ENCODE peak calls at places on chromosome 10, in seven cellular contexts. S is K562, W is A549, N is H9, I is HCT116, B is IMR-90, Y is neural progenitor cell. C is an unnamed sample.

GRCh38 chr10:59817806-59818205 is 64.6 kb upstream of the MRLN start:
- DNase-seq in Y (no peak), S (no peak), W (no peak), I (no peak), N (no peak), B (no peak), C (no peak)

GRCh38 chr10:69703766-69704191 is 73.7 kb downstream of the FAM241B start:
- DNase-seq in N (no peak), B (peak; percentile 96), I (peak; percentile 33), Y (no peak), W (peak; percentile 17), S (no peak), C (no peak)

GRCh38 chr10:98321203-98321780 is 53.3 kb upstream of the LOXL4 start:
- DNase-seq in W (no peak), I (no peak), B (no peak), Y (peak; percentile 59), S (no peak), N (peak; percentile 77), C (no peak)

GRCh38 chr10:42962120-42962901 is 114.6 kb upstream of the RET start:
- DNase-seq in W (no peak), I (no peak), N (peak; percentile 23), S (no peak), Y (no peak), B (no peak), C (no peak)

GRCh38 chr10:47257396-47258120 is 42.4 kb upstream of the GDF10 start:
- DNase-seq in N (no peak), Y (no peak), I (no peak), S (no peak), W (no peak), B (peak; percentile 65), C (no peak)

GRCh38 chr10:18659784-18660561 is 742 bp downstream of the ARL5B start:
- DNase-seq in Y (peak; percentile 21), I (no peak), W (peak; percentile 51), B (peak; percentile 31), N (peak; percentile 35), S (peak; percentile 17), C (peak; percentile 53)

GRCh38 chr10:124641282-124642075 is 102.7 kb downstream of the FAM53B start:
- DNase-seq in W (no peak), Y (no peak), B (peak; percentile 62), I (no peak), S (peak; percentile 41), N (no peak), C (no peak)

GRCh38 chr10:117002206-117002605 is 2.8 kb downstream of the SHTN1 start:
- DNase-seq in S (no peak), B (no peak), Y (no peak), N (no peak), W (no peak), I (no peak), C (no peak)

GRCh38 chr10:114304017-114304565 is 65.0 kb downstream of the VWA2 start:
- DNase-seq in S (peak; percentile 54), W (peak; percentile 80), I (peak; percentile 85), N (peak; percentile 77), Y (peak; percentile 91), B (peak; percentile 88), C (peak; percentile 91)

GRCh38 chr10:114305521-114305925 is 66.5 kb downstream of the VWA2 start:
- DNase-seq in I (no peak), N (no peak), W (no peak), B (no peak), S (no peak), Y (no peak), C (no peak)

GRCh38 chr10:114303556-114303955 is 64.5 kb downstream of the VWA2 start:
- DNase-seq in W (no peak), N (no peak), Y (no peak), S (no peak), B (no peak), I (no peak), C (no peak)

GRCh38 chr10:114306116-114306973 is 67.3 kb downstream of the VWA2 start:
- DNase-seq in B (peak; percentile 94), W (peak; percentile 78), N (no peak), I (no peak), Y (no peak), S (no peak), C (no peak)

DNA sequence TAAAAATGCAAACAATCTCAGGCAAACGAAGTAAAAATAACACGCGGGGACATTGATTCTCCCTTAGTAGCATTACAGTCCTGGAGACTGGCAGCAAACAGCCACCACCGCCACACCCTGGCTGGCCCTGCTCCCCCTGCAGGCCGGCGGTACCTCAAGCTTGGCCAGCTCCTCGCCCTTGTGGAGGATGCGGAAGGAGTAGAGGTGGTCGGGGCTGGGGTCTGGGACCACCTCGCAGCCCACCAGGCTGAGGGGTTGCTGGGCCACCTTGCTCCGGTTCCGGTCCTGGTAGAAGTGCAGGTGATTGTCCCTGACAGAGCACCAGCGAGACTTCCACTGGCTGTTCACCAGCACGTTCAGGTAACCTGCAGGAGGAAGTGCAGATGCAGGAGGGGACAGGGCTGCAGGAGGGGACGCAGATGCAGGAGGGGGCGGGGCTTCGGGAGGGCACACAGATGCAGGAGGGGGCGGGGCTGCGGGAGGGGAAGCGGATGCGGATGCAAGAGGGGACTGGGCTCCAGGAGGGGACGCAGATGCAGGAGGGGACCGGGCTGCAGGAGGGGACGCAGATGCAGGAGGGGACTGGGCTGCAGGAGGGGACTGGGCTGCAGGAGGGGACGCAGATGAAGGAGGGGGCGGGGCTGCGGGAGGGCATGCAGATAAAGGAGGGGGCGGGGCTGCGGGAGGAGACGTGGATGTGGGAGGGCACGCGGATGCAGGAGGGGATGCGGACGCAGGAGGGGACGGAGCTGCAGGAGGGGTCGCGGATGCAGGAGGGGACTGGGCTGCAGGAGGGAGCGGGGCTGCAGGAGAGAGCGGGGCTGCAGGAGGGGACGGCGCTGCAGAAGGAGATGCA is 65.7 kb downstream of the VWA2 start:
- DNase-seq in B (no peak), N (peak; percentile 92), W (peak; percentile 37), I (no peak), S (no peak), Y (peak; percentile 96), C (peak; percentile 86)
- TF ChIP-seq CTCF in B (peak; percentile 38), N (peak; percentile 64), W (no peak), I (peak; percentile 73), S (no peak), Y (peak; percentile 72), C (peak; percentile 50)

GRCh38 chr10:63229192-63229591 is 96.1 kb downstream of the NRBF2 start:
- DNase-seq in W (no peak), N (no peak), B (no peak), S (no peak), I (no peak), Y (no peak), C (no peak)
- H3K4me2 ChIP-seq in W (no peak overlapping the region), N (no peak overlapping the region), B (no peak overlapping the region), S (no peak overlapping the region), I (no peak overlapping the region), Y (no peak overlapping the region), C (no peak overlapping the region)

DNA sequence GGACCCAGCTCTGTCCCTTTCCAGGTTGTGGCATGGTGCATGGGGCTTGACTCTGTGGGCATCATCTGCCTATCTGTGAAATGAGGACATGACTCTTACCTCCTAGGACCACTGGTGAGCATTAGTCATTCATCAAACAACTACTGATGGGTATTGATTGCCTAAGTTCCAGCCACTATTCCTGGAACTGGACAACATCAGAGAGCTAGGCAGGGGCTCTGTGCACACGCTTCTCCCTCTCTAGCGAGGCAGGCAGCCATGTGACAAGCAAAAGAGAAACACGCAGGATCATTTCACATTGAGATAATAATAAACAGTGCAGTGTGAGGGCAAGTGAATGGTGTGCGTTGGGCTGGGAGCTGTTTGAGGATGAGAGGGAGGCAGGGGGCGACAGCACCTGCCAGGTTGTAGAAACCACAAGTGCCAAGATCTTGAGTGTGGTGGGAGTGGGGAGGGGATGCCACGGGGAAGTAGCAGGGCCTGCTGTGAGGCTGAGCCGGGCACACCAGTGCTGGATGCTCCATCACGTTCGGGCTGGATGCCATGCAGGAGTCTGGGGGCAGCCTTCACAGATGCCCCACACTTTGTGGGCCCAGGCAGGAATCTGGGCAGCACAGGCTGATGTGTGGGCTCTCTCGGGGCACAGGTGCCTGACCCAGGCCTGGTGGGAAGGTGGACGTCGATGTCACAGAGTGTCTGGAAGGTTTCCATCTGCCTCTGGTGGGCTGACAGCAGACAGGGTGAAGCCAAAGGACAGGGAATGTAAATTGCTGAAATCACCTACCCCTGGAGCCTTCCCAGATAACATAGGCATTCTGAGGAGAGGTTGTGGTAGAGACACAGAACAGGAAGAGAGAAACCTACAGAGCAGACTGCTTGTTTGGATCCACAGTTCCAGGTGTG is 405.5 kb downstream of the RPS24 start:
- DNase-seq in I (no peak), S (no peak), N (no peak), Y (no peak), B (no peak), W (no peak), C (no peak)
- TF ChIP-seq CTCF in I (no peak), S (no peak), N (no peak), Y (no peak), B (no peak), W (no peak), C (no peak)

DNA sequence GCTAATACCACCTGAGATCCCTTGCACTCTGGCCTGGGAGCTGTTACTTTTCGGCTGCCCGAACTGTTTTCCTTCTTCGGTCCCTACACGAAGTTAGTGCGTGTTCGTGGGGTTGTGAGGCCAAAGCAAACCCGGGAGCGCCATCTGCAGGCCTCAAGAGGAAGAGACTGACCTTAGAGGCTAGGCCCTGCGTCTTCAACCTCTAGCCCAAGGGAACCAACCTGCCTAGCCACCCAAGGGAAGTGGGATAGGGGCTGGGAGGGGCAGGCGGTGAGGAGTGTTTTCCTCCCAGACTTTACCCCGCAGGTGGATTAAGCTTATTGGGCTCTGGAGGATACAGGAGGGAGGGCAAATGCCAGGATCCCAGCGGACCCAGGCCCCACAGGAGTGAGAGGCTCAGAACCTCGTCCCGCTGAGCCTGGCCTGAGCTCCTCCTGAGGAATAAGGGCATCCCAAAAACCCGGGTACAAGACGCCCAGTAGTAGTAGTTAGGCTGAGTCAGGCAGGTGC is 1.7 kb upstream of the PAX2 start:
- DNase-seq in Y (peak; percentile 81), W (peak; percentile 85), I (peak; percentile 80), S (peak; percentile 64), B (peak; percentile 55), N (peak; percentile 71), C (peak; percentile 70)
- H3K4me2 ChIP-seq in Y (peak overlapping the region; percentile 88), W (peak overlapping the region; percentile 98), I (peak overlapping the region; percentile 55), S (no peak overlapping the region), B (no peak overlapping the region), N (no peak overlapping the region), C (no peak overlapping the region)

DNA sequence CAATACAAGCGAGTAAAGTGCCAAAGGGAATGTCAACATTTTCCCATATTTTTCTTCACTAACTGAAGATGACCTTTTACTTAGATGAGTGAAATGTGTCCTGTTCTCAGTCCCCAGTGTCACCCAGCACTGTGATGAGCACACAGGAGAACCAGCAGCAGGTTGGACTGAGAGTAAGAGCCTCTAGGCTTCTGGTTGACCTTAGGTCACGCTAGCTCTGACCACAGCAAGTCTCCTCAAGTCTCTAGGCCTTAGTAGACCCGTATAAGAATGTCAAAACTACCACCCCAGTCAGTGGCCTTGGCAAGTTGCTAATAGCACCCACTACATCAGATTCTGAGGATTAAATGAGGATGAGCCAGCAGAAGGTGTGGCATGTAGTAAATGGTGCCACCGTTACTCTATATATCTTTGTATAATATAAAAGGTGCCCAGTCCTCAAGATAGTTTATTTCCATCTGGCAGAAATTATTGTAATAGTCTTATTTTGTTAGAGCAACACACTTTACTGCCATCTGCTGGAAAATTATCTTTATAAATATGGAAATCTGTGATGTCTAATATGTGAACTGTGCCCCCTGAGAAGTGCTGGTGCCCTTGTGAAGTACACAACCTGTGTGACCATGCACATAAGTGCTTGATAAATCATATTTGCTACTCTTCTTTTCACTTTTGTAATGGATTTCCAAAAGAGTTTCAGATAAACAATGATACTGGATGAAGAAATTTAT is 75.7 kb downstream of the SPAG6 start:
- DNase-seq in N (no peak), Y (no peak), S (peak; percentile 17), I (no peak), W (peak; percentile 25), B (peak; percentile 16), C (peak; percentile 36)
- TF ChIP-seq CTCF in N (no peak), Y (no peak), S (peak; percentile 10), I (peak; percentile 33), W (peak; percentile 32), B (peak; percentile 31), C (peak; percentile 61)

C was measured in OCI-LY7.